ENCODE peak calls at places on chromosomes 13 and 19, in seven cellular contexts. E is K562, O is H1, T is SK-N-SH, G is GM12878, F is HCT116, V is HepG2. B is an unnamed sample.
A peak's percentile ranks its signal among the peaks of the same experiment; 100 is the strongest.

GRCh38 chr19:6087074-6087506 is 23.2 kb downstream of the RFX2 start:
- DNase-seq in F (no peak), T (peak; percentile 46), E (peak; percentile 77), V (peak; percentile 75), O (no peak), G (peak; percentile 40), B (no peak)

GRCh38 chr19:18637644-18638630 is 1.1 kb downstream of the KLHL26 start:
- DNase-seq in G (no peak), F (peak; percentile 32), O (no peak), V (no peak), T (no peak), E (peak; percentile 44), B (peak; percentile 69)

GRCh38 chr19:18469245-18470107 is 31.5 kb upstream of the ISYNA1 start:
- DNase-seq in F (peak; percentile 32), V (peak; percentile 85), G (no peak), E (peak; percentile 85), O (peak; percentile 53), T (peak; percentile 82), B (no peak)

GRCh38 chr19:51440052-51440451 is 18.2 kb downstream of the SIGLEC8 start:
- DNase-seq in O (no peak), G (no peak), F (no peak), V (no peak), T (no peak), E (no peak), B (no peak)

GRCh38 chr13:61247149-61247936 is 168.3 kb downstream of the PCDH20 start:
- DNase-seq in V (no peak), F (no peak), G (peak; percentile 48), E (no peak), O (no peak), T (no peak), B (no peak)

GRCh38 chr13:113034451-113035208 is 65.6 kb downstream of the MCF2L start:
- DNase-seq in O (no peak), T (peak; percentile 57), G (no peak), V (peak; percentile 52), E (peak; percentile 47), F (no peak), B (peak; percentile 69)

GRCh38 chr13:96090240-96091101 is 564 bp downstream of the HS6ST3 start:
- DNase-seq in G (no peak), O (no peak), F (no peak), T (peak; percentile 81), E (no peak), V (no peak), B (peak; percentile 31)

GRCh38 chr19:45142016-45142727 is 18.6 kb downstream of the NKPD1 start:
- DNase-seq in E (no peak), F (no peak), T (no peak), V (no peak), O (no peak), G (no peak), B (no peak)

GRCh38 chr13:95745289-95745688 is 68.3 kb downstream of the DNAJC3 start:
- DNase-seq in G (no peak), O (peak; percentile 3), E (no peak), T (no peak), F (no peak), V (no peak), B (no peak)

GRCh38 chr13:44747179-44747578 is 171.0 kb upstream of the TSC22D1 start:
- DNase-seq in V (no peak), E (no peak), T (no peak), F (no peak), G (no peak), O (no peak), B (no peak)

GRCh38 chr13:88701551-88701950 is 1030.4 kb downstream of the SLITRK5 start:
- DNase-seq in E (no peak), F (no peak), T (no peak), O (no peak), G (no peak), V (no peak), B (no peak)

GRCh38 chr19:29239220-29239776 is 26.3 kb upstream of the UQCRFS1 start:
- DNase-seq in V (no peak), O (no peak), G (no peak), E (no peak), F (no peak), T (no peak), B (no peak)

GRCh38 chr19:56566904-56567273 is 379 bp upstream of the ZNF470 start:
- DNase-seq in V (no peak), G (no peak), T (peak; percentile 68), F (no peak), O (no peak), E (no peak), B (peak; percentile 16)

GRCh38 chr19:54188224-54188871 is 1.0 kb downstream of the MBOAT7 start:
- DNase-seq in V (no peak), F (no peak), G (no peak), T (no peak), O (no peak), E (peak; percentile 91), B (no peak)

GRCh38 chr13:60620611-60621395 is 223.8 kb downstream of the TDRD3 start:
- DNase-seq in F (no peak), G (no peak), V (no peak), E (no peak), T (no peak), O (no peak), B (no peak)

GRCh38 chr19:3098141-3098514 is 4.0 kb downstream of the GNA11 start:
- DNase-seq in T (no peak), O (no peak), V (no peak), G (no peak), E (no peak), F (no peak), B (no peak)

GRCh38 chr19:11142528-11143171 is 12.9 kb downstream of the SPC24 start:
- DNase-seq in T (peak; percentile 89), O (no peak), G (no peak), E (peak; percentile 83), V (peak; percentile 90), F (peak; percentile 79), B (no peak)

GRCh38 chr13:104008571-104009435 is 942.6 kb upstream of the SLC10A2 start:
- DNase-seq in O (no peak), V (no peak), T (peak; percentile 22), G (no peak), E (no peak), F (no peak), B (no peak)

GRCh38 chr19:867301-867793 is 7.9 kb downstream of the CFD start:
- DNase-seq in T (no peak), O (no peak), E (no peak), F (no peak), V (no peak), G (no peak), B (no peak)
- TF ChIP-seq JUND in T (no peak), O (no peak), E (no peak), F (peak; percentile 29), V (no peak), G (no peak), B (no peak)

DNA sequence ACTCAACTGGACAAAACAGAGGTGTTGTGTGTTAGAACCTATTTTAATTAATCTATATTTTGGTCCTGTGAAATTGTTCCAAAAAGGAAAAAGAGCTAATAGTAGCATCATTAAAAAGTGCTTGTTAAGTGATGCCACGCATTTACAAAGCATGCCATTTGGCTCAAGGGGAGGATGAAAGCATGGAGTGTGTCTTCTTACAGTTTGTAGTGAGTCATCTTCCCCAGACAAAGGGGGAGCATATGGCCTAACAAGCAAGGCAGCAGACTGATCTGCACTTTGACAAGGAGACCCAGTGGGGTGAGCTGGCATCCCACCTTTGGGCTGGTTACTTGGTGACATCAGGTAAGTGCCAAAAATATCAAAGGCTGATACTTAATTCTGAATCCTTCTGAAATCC is 297.0 kb downstream of the FGF9 start:
- DNase-seq in E (no peak), V (no peak), G (no peak), T (no peak), O (no peak), F (no peak), B (no peak)
- TF ChIP-seq JUND in E (no peak), V (no peak), G (no peak), T (no peak), O (no peak), F (no peak), B (no peak)

DNA sequence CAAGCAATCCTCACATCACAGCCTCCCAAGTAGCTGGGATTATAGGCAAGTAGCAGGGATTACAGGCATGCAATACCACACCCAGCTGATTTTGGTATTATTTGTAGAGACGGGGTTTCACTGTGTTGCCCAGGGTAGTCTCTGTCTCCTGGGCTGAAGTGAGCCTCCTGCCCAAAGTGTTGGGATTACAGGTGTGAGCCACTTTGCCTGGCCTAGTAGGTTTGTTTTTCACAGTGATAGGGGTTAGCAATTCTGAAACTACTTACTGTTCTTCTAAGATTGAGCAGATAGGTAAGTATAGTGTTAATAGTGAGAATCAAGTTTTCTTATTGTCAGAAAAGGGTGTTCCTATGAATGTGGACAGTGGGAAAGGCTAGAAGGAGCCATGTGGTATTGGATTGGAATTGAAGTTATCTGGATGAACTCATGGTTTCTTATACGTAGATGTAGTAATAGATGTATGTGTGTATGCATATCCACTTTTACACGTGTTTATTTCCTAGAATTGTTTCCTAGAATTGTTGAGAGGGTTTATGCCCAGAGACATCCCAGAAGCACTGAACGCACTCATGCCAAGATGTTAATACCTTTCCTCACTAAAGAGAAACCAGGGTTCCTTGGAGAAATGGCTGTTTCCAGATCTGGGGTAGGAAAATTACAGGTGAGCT is 49.1 kb downstream of the SAE1 start:
- DNase-seq in G (no peak), T (no peak), V (no peak), F (no peak), O (no peak), E (no peak), B (no peak)
- TF ChIP-seq JUND in G (no peak), T (no peak), V (no peak), F (no peak), O (no peak), E (no peak), B (no peak)

GRCh38 chr19:12833418-12833746 is 997 bp downstream of the RTBDN start:
- DNase-seq in T (peak; percentile 36), O (no peak), V (no peak), G (no peak), E (no peak), F (no peak), B (no peak)

GRCh38 chr19:12833747-12834417 is 497 bp downstream of the RTBDN start:
- DNase-seq in V (no peak), F (no peak), T (peak; percentile 90), O (no peak), E (peak; percentile 78), G (no peak), B (no peak)

GRCh38 chr19:12834418-12834943 is at the start of gene RTBDN:
- DNase-seq in E (peak; percentile 72), F (no peak), V (no peak), T (no peak), G (no peak), O (no peak), B (no peak)

GRCh38 chr19:12825259-12826131 is 8.9 kb downstream of the RTBDN start:
- DNase-seq in E (peak; percentile 76), F (no peak), O (no peak), G (no peak), T (peak; percentile 88), V (no peak), B (no peak)

GRCh38 chr19:12828494-12828893 is 5.9 kb downstream of the RTBDN start:
- DNase-seq in G (no peak), T (peak; percentile 92), E (peak; percentile 74), V (peak; percentile 40), O (no peak), F (no peak), B (no peak)
- TF ChIP-seq JUND in G (no peak), T (no peak), E (no peak), V (no peak), O (no peak), F (no peak), B (no peak)